ENCODE peak calls at places on chromosomes 3 and 15, in five cellular contexts. M is tibial nerve, O is right atrium auricular region, D is lower lobe of right lung, V is PC-9. T is an unnamed sample. For H3K27me3, the result is how much of the 10 kb centered on the place peaks cover.

GRCh38 chr3:37183375-37183831 is 9.0 kb upstream of the LRRFIP2 start:
- DNase-seq in M (no peak), O (peak), D (no peak), V (peak), T (no peak)

GRCh38 chr3:57691411-57692133 is 1.3 kb downstream of the DENND6A start:
- DNase-seq in M (no peak), O (no peak), D (no peak), V (no peak), T (no peak)

GRCh38 chr3:30597131-30597768 is 9.2 kb upstream of the TGFBR2 start:
- DNase-seq in M (no peak), O (no peak), D (no peak), V (peak), T (no peak)

GRCh38 chr3:53809267-53809666 is 37.0 kb downstream of the CHDH start:
- DNase-seq in M (no peak), O (no peak), D (no peak), V (no peak), T (no peak)

GRCh38 chr15:21260966-21261395 is 179.3 kb downstream of the POTEB3 start:
- DNase-seq in M (no peak), O (no peak), D (peak), V (no peak), T (no peak)

GRCh38 chr3:17070560-17070959 is 185.8 kb downstream of the PLCL2 start:
- DNase-seq in M (no peak), O (no peak), D (no peak), V (peak), T (no peak)

GRCh38 chr3:38366082-38366481 is 19.5 kb downstream of the XYLB start:
- DNase-seq in M (no peak), O (no peak), D (no peak), V (no peak), T (no peak)

GRCh38 chr3:31004025-31004678 is 109.7 kb upstream of the GADL1 start:
- DNase-seq in M (no peak), O (no peak), D (no peak), V (peak), T (no peak)

GRCh38 chr3:84965141-84965540 is 6.4 kb downstream of the CADM2 start:
- DNase-seq in M (no peak), O (no peak), D (no peak), V (peak), T (no peak)

GRCh38 chr15:69107025-69107620 is 53.3 kb upstream of the GLCE start:
- DNase-seq in M (no peak), O (no peak), D (no peak), V (no peak), T (no peak)

GRCh38 chr3:71011565-71012287 is 571.8 kb downstream of the FOXP1 start:
- DNase-seq in M (no peak), O (no peak), D (no peak), V (no peak), T (no peak)

GRCh38 chr3:153182491-153182890 is 20.5 kb downstream of the RAP2B start:
- DNase-seq in M (no peak), O (no peak), D (no peak), V (no peak), T (no peak)

GRCh38 chr15:29677871-29678431 is 144.3 kb downstream of the TJP1 start:
- DNase-seq in M (no peak), O (no peak), D (no peak), V (no peak), T (no peak)

GRCh38 chr3:45277636-45278035 is 51.5 kb upstream of the TMEM158 start:
- DNase-seq in M (no peak), O (no peak), D (no peak), V (no peak), T (no peak)

GRCh38 chr3:142004025-142004424 is 127.6 kb downstream of the ATP1B3 start:
- DNase-seq in M (no peak), O (no peak), D (no peak), V (no peak), T (no peak)

GRCh38 chr15:73518180-73518862 is 75.4 kb downstream of the REC114 start:
- DNase-seq in M (no peak), O (no peak), D (no peak), V (no peak), T (no peak)

GRCh38 chr15:89521605-89522004 is 25.2 kb upstream of the RHCG start:
- DNase-seq in M (no peak), O (no peak), D (no peak), V (no peak), T (no peak)

GRCh38 chr15:95284933-95285401 is 1045.5 kb upstream of the NR2F2 start:
- DNase-seq in M (no peak), O (no peak), D (no peak), V (no peak), T (no peak)
- TF ChIP-seq CTCF in M (no peak), O (no peak), D (no peak), V (no peak), T (no peak)

DNA sequence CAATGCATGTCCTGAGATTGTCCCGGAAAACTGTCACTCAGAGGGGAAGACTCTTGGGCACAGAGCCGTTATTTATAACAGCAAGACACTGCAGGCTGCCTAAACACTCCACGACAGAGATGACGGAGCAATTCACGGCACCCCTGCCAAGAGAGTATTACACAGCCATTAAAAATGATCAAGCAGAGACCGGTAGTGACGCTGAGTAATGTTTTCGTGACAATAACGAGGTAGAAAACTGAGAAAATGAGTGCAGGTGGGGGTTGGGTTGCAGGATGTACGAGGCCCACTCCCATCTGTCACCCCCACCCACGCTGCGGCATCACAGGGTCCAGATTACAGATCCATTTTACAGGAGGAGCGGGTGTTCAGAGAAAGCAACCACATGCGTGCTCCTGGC is 58.9 kb upstream of the LINGO1 start:
- DNase-seq in M (no peak), O (no peak), D (no peak), V (no peak), T (no peak)
- H3K27me3 ChIP-seq in M (under half), O (under half), D (under half), V (half or more), T (under half)

GRCh38 chr3:120098710-120099109 is 4.5 kb upstream of the GSK3B start:
- DNase-seq in M (no peak), O (no peak), D (no peak), V (no peak), T (no peak)
- TF ChIP-seq CTCF in M (no peak), O (no peak), D (no peak), V (no peak), T (no peak)

GRCh38 chr3:122985539-122985938 is 42.0 kb downstream of the SEMA5B start:
- DNase-seq in M (no peak), O (no peak), D (no peak), V (no peak), T (no peak)

GRCh38 chr3:122988507-122988906 is 39.1 kb downstream of the SEMA5B start:
- DNase-seq in M (no peak), O (no peak), D (no peak), V (no peak), T (no peak)

GRCh38 chr3:122987726-122988319 is 39.7 kb downstream of the SEMA5B start:
- DNase-seq in M (no peak), O (no peak), D (no peak), V (no peak), T (no peak)

GRCh38 chr3:122986790-122987189 is 40.8 kb downstream of the SEMA5B start:
- DNase-seq in M (no peak), O (no peak), D (no peak), V (no peak), T (no peak)

GRCh38 chr3:122987231-122987630 is 40.3 kb downstream of the SEMA5B start:
- DNase-seq in M (no peak), O (no peak), D (no peak), V (no peak), T (no peak)
- H3K27me3 ChIP-seq in M (under half), O (under half), D (under half), V (under half), T (under half)